ENCODE peak calls at places on chromosomes 13 and 19, in six cellular contexts. I, N, Q, O, B and F are unnamed samples.

GRCh38 chr13:113647351-113648217 is 10.4 kb downstream of the ATP4B start:
- DNase-seq in I (peak), N (peak), Q (peak), O (peak), B (no peak), F (no peak)

GRCh38 chr19:3607398-3608078 is 863 bp upstream of the TBXA2R start:
- DNase-seq in I (no peak), N (no peak), Q (peak), O (peak), B (no peak), F (no peak)

GRCh38 chr19:55086730-55087541 is 11.3 kb downstream of the EPS8L1 start:
- DNase-seq in I (no peak), N (peak), Q (peak), O (peak), B (peak), F (peak)

GRCh38 chr13:32555613-32556012 is 17.0 kb upstream of the N4BP2L2 start:
- DNase-seq in I (no peak), N (no peak), Q (no peak), O (no peak), B (no peak), F (no peak)

GRCh38 chr13:41411060-41411459 is 46.3 kb upstream of the RGCC start:
- DNase-seq in I (no peak), N (no peak), Q (no peak), O (no peak), B (no peak), F (no peak)

GRCh38 chr13:59398127-59398526 is 765.6 kb downstream of the DIAPH3 start:
- DNase-seq in I (no peak), N (peak), Q (no peak), O (peak), B (no peak), F (no peak)

GRCh38 chr13:45481688-45482087 is 16.9 kb downstream of the COG3 start:
- DNase-seq in I (no peak), N (no peak), Q (no peak), O (no peak), B (no peak), F (no peak)

GRCh38 chr13:31090921-31091624 is 70.6 kb downstream of the HSPH1 start:
- DNase-seq in I (no peak), N (no peak), Q (no peak), O (no peak), B (no peak), F (no peak)

GRCh38 chr13:46951516-46951915 is 54.7 kb upstream of the HTR2A start:
- DNase-seq in I (no peak), N (no peak), Q (no peak), O (no peak), B (no peak), F (no peak)

GRCh38 chr13:91647361-91647970 is 249.0 kb downstream of the GPC5 start:
- DNase-seq in I (peak), N (peak), Q (no peak), O (no peak), B (no peak), F (peak)

GRCh38 chr13:100652510-100652909 is 22.1 kb downstream of the TMTC4 start:
- DNase-seq in I (no peak), N (no peak), Q (no peak), O (no peak), B (no peak), F (no peak)